ENCODE peak calls at places on chromosomes 6 and 20, in seven cellular contexts. V is RWPE2; F is psoas muscle; S is CD8-positive, alpha-beta memory T cell; R is epithelial cell of esophagus; N is stimulated activated CD8-positive, alpha-beta memory T cell treated with anti-CD3 and anti-CD28 coated beads, Interleukin-15, amount 100 ng/mL, for 48 hours; H is Right ventricle myocardium superior. J is an unnamed sample.

GRCh38 chr20:32028647-32029372 is 18.6 kb downstream of the CCM2L start:
- DNase-seq in N (no peak), S (no peak), H (no peak), R (no peak), V (no peak), F (no peak), J (no peak)

GRCh38 chr6:20413826-20414225 is 12.1 kb downstream of the E2F3 start:
- DNase-seq in H (no peak), R (no peak), S (no peak), F (no peak), V (no peak), N (no peak), J (no peak)

GRCh38 chr20:17985388-17986018 is 16.7 kb downstream of the MGME1 start:
- DNase-seq in N (no peak), V (no peak), S (no peak), F (no peak), H (no peak), R (peak), J (no peak)

GRCh38 chr20:38581830-38582358 is 897 bp downstream of the ADIG start:
- DNase-seq in H (no peak), R (no peak), F (no peak), S (no peak), N (no peak), V (no peak), J (no peak)

GRCh38 chr6:7895125-7895423 is 15.5 kb downstream of the TXNDC5 start:
- DNase-seq in V (no peak), N (no peak), H (no peak), F (no peak), R (no peak), S (no peak), J (no peak)

GRCh38 chr6:142856857-142857608 is 87.9 kb downstream of the HIVEP2 start:
- DNase-seq in R (no peak), N (no peak), V (no peak), H (no peak), S (peak), F (no peak), J (peak)

GRCh38 chr6:56913276-56914138 is 41.4 kb upstream of the BEND6 start:
- DNase-seq in H (no peak), V (no peak), N (no peak), S (no peak), F (no peak), R (no peak), J (no peak)

GRCh38 chr6:170209354-170210025 is 81.4 kb downstream of the DLL1 start:
- DNase-seq in V (no peak), H (no peak), N (no peak), R (no peak), S (no peak), F (no peak), J (no peak)

GRCh38 chr20:3046677-3047462 is 1.0 kb downstream of the MRPS26 start:
- DNase-seq in N (no peak), F (no peak), V (no peak), S (no peak), H (no peak), R (peak), J (no peak)

J was measured in effector memory CD4-positive, alpha-beta T cell.